ENCODE peak calls at places on chromosomes 3 and 15, in four cellular contexts. K is neural progenitor cell, Z is fibroblast of lung, A is pancreas. X is an unnamed sample.

GRCh38 chr15:41975679-41976078 is 3.3 kb upstream of the EHD4 start:
- DNase-seq in K (no peak), Z (no peak), A (no peak), X (no peak)

GRCh38 chr15:52438047-52438446 is 90.6 kb downstream of the MYO5A start:
- DNase-seq in K (no peak), Z (no peak), A (no peak), X (no peak)

GRCh38 chr15:91857772-91858171 is 4.3 kb downstream of the SLCO3A1 start:
- DNase-seq in K (no peak), Z (no peak), A (no peak), X (no peak)

GRCh38 chr15:37014137-37014536 is 86.2 kb downstream of the MEIS2 start:
- DNase-seq in K (no peak), Z (peak; percentile 65), A (no peak), X (no peak)

GRCh38 chr3:187292631-187293513 is 1.3 kb upstream of the MASP1 start:
- DNase-seq in K (no peak), Z (peak; percentile 27), A (no peak), X (no peak)

GRCh38 chr3:184337315-184337714 is at the start of gene FAM131A:
- DNase-seq in K (no peak), Z (peak; percentile 61), A (peak; percentile 31), X (no peak)

GRCh38 chr3:119296723-119297122 is 2.5 kb downstream of the ARHGAP31 start:
- DNase-seq in K (no peak), Z (no peak), A (no peak), X (no peak)

GRCh38 chr15:75231836-75232235 is 26.3 kb upstream of the GOLGA6C start:
- DNase-seq in K (no peak), Z (no peak), A (no peak), X (no peak)

GRCh38 chr3:116432795-116433194 is 12.5 kb downstream of the LSAMP start:
- DNase-seq in K (no peak), Z (peak; percentile 56), A (no peak), X (no peak)

GRCh38 chr3:195441971-195442572 is 748 bp downstream of the ACAP2 start:
- DNase-seq in K (peak; percentile 63), Z (peak; percentile 36), A (peak; percentile 28), X (peak; percentile 71)

GRCh38 chr3:110736332-110736731 is 335.3 kb upstream of the NECTIN3 start:
- DNase-seq in K (no peak), Z (no peak), A (no peak), X (no peak)

GRCh38 chr15:70094690-70095311 is 2.9 kb downstream of the TLE3 start:
- DNase-seq in K (no peak), Z (no peak), A (no peak), X (no peak)

GRCh38 chr15:51155906-51156305 is 61.2 kb upstream of the TNFAIP8L3 start:
- DNase-seq in K (no peak), Z (no peak), A (no peak), X (no peak)

GRCh38 chr15:74613953-74614743 is 1.5 kb upstream of the CLK3 start:
- DNase-seq in K (no peak), Z (peak; percentile 10), A (no peak), X (peak; percentile 89)

GRCh38 chr3:170469151-170470062 is 50.7 kb downstream of the CLDN11 start:
- DNase-seq in K (no peak), Z (peak; percentile 76), A (no peak), X (no peak)

GRCh38 chr15:50162988-50163718 is 18.8 kb upstream of the SLC27A2 start:
- DNase-seq in K (no peak), Z (peak; percentile 65), A (no peak), X (no peak)

GRCh38 chr3:186487819-186488218 is 56.4 kb downstream of the CRYGS start:
- DNase-seq in K (peak; percentile 32), Z (no peak), A (no peak), X (peak; percentile 67)

GRCh38 chr3:134659391-134660045 is 8.7 kb upstream of the KY start:
- DNase-seq in K (no peak), Z (no peak), A (no peak), X (no peak)

GRCh38 chr3:66405701-66406091 is 95.1 kb downstream of the LRIG1 start:
- DNase-seq in K (no peak), Z (peak; percentile 95), A (no peak), X (peak; percentile 58)

GRCh38 chr15:37058316-37058985 is 41.9 kb downstream of the MEIS2 start:
- DNase-seq in K (peak; percentile 70), Z (peak; percentile 51), A (no peak), X (peak; percentile 68)

GRCh38 chr3:126960604-126960995 is 22.3 kb upstream of the PLXNA1 start:
- DNase-seq in K (no peak), Z (no peak), A (no peak), X (no peak)

GRCh38 chr3:150887031-150887430 is 18.2 kb downstream of the MINDY4B start:
- DNase-seq in K (no peak), Z (peak; percentile 45), A (no peak), X (no peak)

GRCh38 chr3:13120246-13120927 is 47.2 kb upstream of the IQSEC1 start:
- DNase-seq in K (no peak), Z (no peak), A (no peak), X (no peak)

GRCh38 chr3:129525341-129525968 is 3.0 kb upstream of the RHO start:
- DNase-seq in K (no peak), Z (peak; percentile 52), A (no peak), X (no peak)
- H3K27ac ChIP-seq in K (no peak overlapping the region), Z (no peak overlapping the region), A (no peak overlapping the region), X (no peak overlapping the region)

GRCh38 chr15:66629817-66630576 is 64.2 kb upstream of the LCTL start:
- DNase-seq in K (no peak), Z (no peak), A (no peak), X (peak; percentile 57)
- H3K27ac ChIP-seq in K (no peak overlapping the region), Z (no peak overlapping the region), A (no peak overlapping the region), X (no peak overlapping the region)

GRCh38 chr3:40615916-40616315 is 91.2 kb downstream of the ZNF621 start:
- DNase-seq in K (peak; percentile 26), Z (no peak), A (no peak), X (peak; percentile 53)
- H3K27ac ChIP-seq in K (no peak overlapping the region), Z (no peak overlapping the region), A (no peak overlapping the region), X (peak overlapping the region; percentile 69)

DNA sequence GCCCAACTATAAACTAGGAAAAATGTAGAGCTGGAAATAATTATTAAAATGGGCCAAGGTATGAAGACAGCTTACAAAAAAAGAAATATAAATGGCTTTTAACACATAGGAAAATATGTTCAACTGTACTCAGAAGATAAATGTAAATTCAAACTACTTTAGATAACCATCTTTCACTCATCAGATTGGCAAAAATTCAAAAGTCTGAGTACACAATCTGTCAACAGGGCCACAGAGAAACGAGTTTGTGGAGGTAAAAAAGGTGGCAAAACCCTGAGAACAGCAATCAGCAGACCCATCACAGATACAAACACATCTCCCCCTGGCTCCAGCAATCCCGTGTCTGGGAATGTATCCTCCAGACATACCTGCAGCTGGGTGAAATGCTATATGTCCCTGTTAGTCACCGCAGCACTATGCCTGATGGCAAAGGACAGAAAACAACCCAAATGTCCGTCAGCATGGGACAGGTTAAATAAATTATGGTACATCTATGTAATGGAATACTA is 149.5 kb downstream of the OSBPL10 start:
- DNase-seq in K (no peak), Z (no peak), A (no peak), X (no peak)
- H3K27ac ChIP-seq in K (no peak overlapping the region), Z (no peak overlapping the region), A (no peak overlapping the region), X (no peak overlapping the region)

DNA sequence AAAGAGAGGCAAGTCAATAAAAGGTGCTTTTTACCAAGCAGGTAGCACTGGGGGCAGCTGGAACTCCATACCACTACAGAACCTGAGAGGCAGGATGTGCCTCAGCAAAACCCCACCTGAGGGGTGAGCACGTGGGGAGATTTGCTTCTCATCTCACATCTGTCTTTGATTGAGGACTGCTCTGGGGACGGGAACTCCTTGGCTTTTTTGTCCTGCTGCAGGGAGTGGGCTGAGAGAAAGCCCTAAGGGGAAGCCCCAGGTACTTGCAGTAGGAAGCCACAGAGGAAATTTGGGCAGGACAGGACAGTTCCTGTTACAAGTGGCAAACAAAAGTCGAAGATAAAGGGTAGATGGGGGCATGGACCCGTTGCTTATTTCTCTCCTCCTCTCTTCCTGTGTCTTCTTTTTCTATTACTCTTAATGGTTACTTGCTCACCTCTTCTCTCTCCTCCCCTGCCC is 27.2 kb downstream of the CFAP161 start:
- DNase-seq in K (no peak), Z (no peak), A (no peak), X (no peak)
- H3K27ac ChIP-seq in K (no peak overlapping the region), Z (peak overlapping the region; percentile 39), A (no peak overlapping the region), X (no peak overlapping the region)

DNA sequence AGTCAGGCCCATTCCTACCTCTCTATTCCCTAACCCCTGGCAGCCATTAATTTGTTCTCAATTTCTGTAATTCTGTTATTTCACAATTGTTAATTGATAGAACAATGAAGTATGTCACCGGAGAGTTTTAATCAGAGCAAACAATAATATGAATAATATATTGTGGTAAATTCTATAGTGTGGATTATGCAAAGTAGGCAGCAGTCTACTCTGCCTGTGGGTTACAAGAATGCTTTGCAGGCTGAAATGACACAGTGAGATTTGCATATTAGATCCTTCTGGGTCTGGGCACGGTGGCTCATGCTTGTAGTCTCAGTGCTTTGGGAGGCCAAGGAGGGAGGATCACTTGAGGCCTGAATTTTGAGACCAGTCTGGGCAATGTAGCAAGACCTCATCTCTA is 12.4 kb downstream of the COPG1 start:
- DNase-seq in K (no peak), Z (no peak), A (no peak), X (no peak)
- H3K27ac ChIP-seq in K (no peak overlapping the region), Z (no peak overlapping the region), A (no peak overlapping the region), X (no peak overlapping the region)